ENCODE peak calls at places on chromosomes 4 and X, in ten cellular contexts. D is activated CD4-positive, alpha-beta T cell treated with anti-CD3 and anti-CD28 coated beads, Interleukin-2, amount 50 U/mL, for 24 hours; U is stimulated activated naive B cell treated with anti-CD40 and anti-IgM and Interleukin-4, amounts not matched to agents 10 μg/mL and 1 μg/mL and 100 μg/mL, for 72 hours; L is GM23248; X is SW 1271; M is endothelial cell; R is globus pallidus; P is HEK293T; I is NK-92 treated with Interleukin-12 subunit alpha and Interleukin-12 subunit beta, amount 100 ng/mL, for 24 hours; S is activated CD8-positive, alpha-beta memory T cell treated with anti-CD3 and anti-CD28 coated beads for 48 hours. B is an unnamed sample.
A peak's percentile ranks its signal among the peaks of the same experiment; 100 is the strongest.

GRCh38 chr4:147019061-147019460 is 73.4 kb upstream of the TTC29 start:
- DNase-seq in L (peak; percentile 71), M (peak; percentile 68), X (peak; percentile 38), P (peak; percentile 53), D (peak; percentile 4), U (peak; percentile 29), R (peak; percentile 61), S (peak; percentile 1), I (peak; percentile 12), B (peak; percentile 45)

GRCh38 chr4:86031927-86032326 is 327.9 kb downstream of the MAPK10 start:
- DNase-seq in I (no peak), L (peak; percentile 39), U (no peak), D (no peak), M (no peak), S (no peak), P (no peak), R (no peak), X (no peak), B (no peak)

GRCh38 chr4:158805628-158806471 is 37.0 kb downstream of the FNIP2 start:
- DNase-seq in X (no peak), L (peak; percentile 15), D (no peak), R (no peak), P (no peak), I (no peak), S (no peak), U (no peak), M (no peak), B (no peak)

GRCh38 chrX:39260965-39261364 is 459.7 kb downstream of the MID1IP1 start:
- DNase-seq in S (no peak), D (no peak), I (no peak), M (no peak), U (no peak), R (no peak), L (peak; percentile 60), P (no peak), X (no peak), B (no peak)

GRCh38 chr4:24394041-24394440 is 190.3 kb downstream of the DHX15 start:
- DNase-seq in I (no peak), R (no peak), X (no peak), M (no peak), L (peak; percentile 76), D (no peak), U (no peak), S (no peak), P (no peak), B (no peak)

GRCh38 chrX:56920338-56920997 is 74.9 kb downstream of the SPIN3 start:
- DNase-seq in X (no peak), R (no peak), U (no peak), L (no peak), P (no peak), D (no peak), M (no peak), S (no peak), I (no peak), B (no peak)

GRCh38 chr4:177369372-177369771 is 59.7 kb downstream of the NEIL3 start:
- DNase-seq in X (no peak), I (no peak), R (no peak), M (no peak), P (no peak), L (peak; percentile 53), S (no peak), D (no peak), U (no peak), B (no peak)

GRCh38 chrX:16278927-16279326 is 111.6 kb downstream of the MAGEB17 start:
- DNase-seq in U (no peak), R (no peak), P (no peak), S (no peak), X (no peak), D (no peak), I (no peak), L (no peak), M (no peak), B (no peak)

GRCh38 chr4:169282429-169283113 is 11.8 kb upstream of the SH3RF1 start:
- DNase-seq in M (no peak), D (no peak), S (no peak), L (peak; percentile 74), I (no peak), U (no peak), P (no peak), R (no peak), X (no peak), B (no peak)

GRCh38 chrX:49071877-49072711 is 1.7 kb downstream of the PRAF2 start:
- DNase-seq in S (no peak), R (no peak), X (no peak), I (no peak), U (no peak), L (peak; percentile 48), P (no peak), D (no peak), M (peak; percentile 52), B (peak; percentile 82)

GRCh38 chrX:75154871-75155270 is 1.2 kb downstream of the ABCB7 start:
- DNase-seq in U (no peak), X (no peak), S (no peak), M (no peak), D (no peak), P (no peak), I (no peak), L (no peak), R (no peak), B (no peak)

GRCh38 chr4:135476272-135476671 is 1274.7 kb upstream of the PABPC4L start:
- DNase-seq in I (no peak), P (no peak), S (no peak), M (no peak), U (no peak), X (no peak), L (no peak), R (no peak), D (no peak), B (no peak)

GRCh38 chr4:182880387-182881356 is 36.5 kb downstream of the DCTD start:
- DNase-seq in R (peak; percentile 16), L (no peak), U (no peak), I (no peak), D (no peak), P (no peak), M (no peak), S (no peak), X (no peak), B (peak; percentile 92)